ENCODE peak calls at places on chromosomes 7 and 10, in seven cellular contexts. E is GM20000, A is thoracic aorta, R is cardiac muscle cell, O is fibroblast of lung, H is mammary epithelial cell, I is Peyer's patch. C is an unnamed sample.

GRCh38 chr10:110649652-110650264 is 5.6 kb downstream of the RBM20 start:
- DNase-seq in E (no peak), A (no peak), R (no peak), O (no peak), H (no peak), I (no peak), C (no peak)

GRCh38 chr7:157490465-157490912 is 153.7 kb downstream of the DNAJB6 start:
- DNase-seq in E (no peak), A (no peak), R (peak; percentile 72), O (peak; percentile 91), H (peak; percentile 68), I (no peak), C (no peak)

GRCh38 chr7:73895626-73896025 is 34.7 kb downstream of the TMEM270 start:
- DNase-seq in E (no peak), A (no peak), R (no peak), O (peak; percentile 12), H (no peak), I (no peak), C (no peak)

GRCh38 chr7:157612009-157612663 is 275.3 kb downstream of the DNAJB6 start:
- DNase-seq in E (no peak), A (no peak), R (no peak), O (no peak), H (no peak), I (no peak), C (no peak)

GRCh38 chr10:114043532-114044250 is at the start of gene ADRB1:
- DNase-seq in E (peak; percentile 85), A (no peak), R (no peak), O (peak; percentile 48), H (peak; percentile 50), I (peak; percentile 94), C (no peak)

GRCh38 chr10:49161411-49161997 is 26.7 kb downstream of the TMEM273 start:
- DNase-seq in E (no peak), A (no peak), R (peak; percentile 59), O (peak; percentile 66), H (peak; percentile 17), I (no peak), C (no peak)

GRCh38 chr7:39709768-39710291 is 86.5 kb downstream of the RALA start:
- DNase-seq in E (peak; percentile 43), A (no peak), R (peak; percentile 95), O (peak; percentile 83), H (no peak), I (no peak), C (no peak)

GRCh38 chr10:83753490-83753889 is 385.8 kb upstream of the GHITM start:
- DNase-seq in E (no peak), A (no peak), R (no peak), O (no peak), H (no peak), I (no peak), C (no peak)

GRCh38 chr7:108311446-108312168 is 144.6 kb downstream of the NRCAM start:
- DNase-seq in E (peak; percentile 31), A (no peak), R (peak; percentile 68), O (peak; percentile 66), H (peak; percentile 95), I (no peak), C (no peak)

GRCh38 chr10:118800920-118801319 is 46.1 kb upstream of the CACUL1 start:
- DNase-seq in E (no peak), A (no peak), R (peak; percentile 19), O (no peak), H (peak; percentile 26), I (no peak), C (no peak)

GRCh38 chr10:120473593-120473992 is 16.6 kb downstream of the PLPP4 start:
- DNase-seq in E (no peak), A (no peak), R (no peak), O (peak; percentile 24), H (no peak), I (no peak), C (no peak)

GRCh38 chr10:19833508-19833824 is 17.2 kb downstream of the PLXDC2 start:
- DNase-seq in E (no peak), A (no peak), R (no peak), O (no peak), H (no peak), I (no peak), C (no peak)

DNA sequence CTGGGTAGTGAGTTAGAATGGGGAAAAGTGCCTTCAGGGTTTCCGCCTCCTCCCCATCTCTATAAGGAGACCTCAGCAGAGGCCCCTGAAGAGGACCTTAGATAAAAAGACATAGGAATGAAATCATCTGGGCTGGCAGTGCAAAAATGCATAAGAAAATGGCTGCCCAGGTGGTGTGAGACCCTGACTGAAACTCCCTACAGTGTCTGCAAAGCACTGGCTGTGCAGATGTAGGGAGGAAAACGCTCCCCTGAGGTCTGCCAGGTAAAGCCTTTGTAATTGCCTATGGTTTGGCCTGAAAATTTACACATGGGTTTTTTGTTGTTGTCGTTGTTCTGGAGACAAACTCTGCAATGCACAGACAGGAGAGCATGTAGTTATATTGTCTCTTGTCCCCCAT is 128.1 kb upstream of the VWC2 start:
- DNase-seq in E (no peak), A (no peak), R (no peak), O (no peak), H (no peak), I (no peak), C (no peak)
- TF ChIP-seq CTCF in E (no peak), A (no peak), R (no peak), O (no peak), H (no peak), I (no peak), C (no peak)

DNA sequence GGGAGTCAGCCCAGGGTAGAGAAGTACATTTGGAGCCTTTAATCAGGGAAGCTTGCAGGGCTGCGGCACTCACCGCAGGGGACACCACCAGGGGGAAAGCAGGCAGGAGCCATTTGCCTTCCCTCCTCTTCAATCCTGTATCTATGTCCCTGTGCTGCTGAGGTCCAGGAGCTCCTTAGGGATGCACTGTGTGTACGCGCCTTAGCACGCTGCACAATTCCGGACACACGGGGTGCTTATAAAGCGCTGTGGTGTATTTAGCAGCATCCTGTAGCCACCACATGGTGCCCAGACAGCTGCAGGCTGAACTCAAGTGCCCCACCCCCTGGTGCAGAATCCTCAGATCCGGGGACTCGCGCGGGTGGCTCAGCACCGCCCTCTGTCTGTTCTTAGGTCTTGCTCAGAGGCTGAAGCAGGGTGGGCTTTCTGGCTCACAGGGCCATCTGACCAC is 421.4 kb downstream of the SDK1 start:
- DNase-seq in E (no peak), A (no peak), R (peak; percentile 2), O (peak; percentile 29), H (no peak), I (peak; percentile 48), C (peak; percentile 18)
- TF ChIP-seq CTCF in E (no peak), A (peak; percentile 12), R (peak; percentile 9), O (peak; percentile 34), H (no peak), I (peak; percentile 9), C (no peak)

DNA sequence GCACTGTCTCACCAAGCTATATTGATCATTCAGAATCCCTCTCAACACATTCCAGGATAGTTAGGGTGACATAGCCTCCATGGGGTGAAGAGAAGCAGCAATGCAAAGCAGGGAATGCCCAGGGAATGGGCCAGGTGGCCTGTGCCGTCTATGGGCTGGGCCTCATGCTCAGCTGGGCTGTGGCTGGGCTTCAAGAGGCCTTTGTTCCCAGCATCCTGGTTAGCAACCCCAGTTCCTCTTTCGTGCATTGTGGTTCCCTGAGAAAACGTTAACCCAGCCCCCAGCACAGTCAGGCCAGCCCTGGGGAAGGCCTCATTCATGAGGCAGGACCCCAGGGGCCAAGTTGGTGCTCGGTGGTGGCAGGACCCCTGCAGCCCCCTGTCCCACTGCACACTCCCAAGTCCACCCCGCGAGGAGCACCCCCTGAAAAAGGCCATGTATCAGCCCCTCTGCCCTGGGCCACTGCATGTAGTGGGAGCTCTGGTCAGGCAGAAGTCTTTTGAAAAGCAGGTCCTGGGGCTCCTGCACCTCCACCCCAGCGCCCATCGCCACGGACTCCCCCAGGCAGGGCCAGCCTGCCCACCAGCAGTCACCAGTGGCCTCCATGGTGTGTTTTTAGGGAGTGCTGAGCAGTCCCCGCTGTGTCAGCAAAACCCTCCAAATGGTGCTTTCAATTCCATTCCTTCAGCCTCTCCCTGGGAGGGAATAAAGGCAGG is 25.4 kb downstream of the VSIR start:
- DNase-seq in E (peak; percentile 65), A (no peak), R (no peak), O (no peak), H (no peak), I (no peak), C (no peak)
- TF ChIP-seq CTCF in E (no peak), A (no peak), R (no peak), O (no peak), H (no peak), I (no peak), C (no peak)

GRCh38 chr7:88357794-88358533 is 51.3 kb upstream of the STEAP4 start:
- DNase-seq in E (peak; percentile 15), A (no peak), R (peak; percentile 17), O (no peak), H (peak; percentile 36), I (no peak), C (no peak)
- TF ChIP-seq CTCF in E (no peak), A (no peak), R (peak; percentile 52), O (peak; percentile 31), H (peak; percentile 72), I (peak; percentile 45), C (no peak)

GRCh38 chr10:56349611-56350010 is 11.4 kb downstream of the ZWINT start:
- DNase-seq in E (no peak), A (no peak), R (no peak), O (no peak), H (no peak), I (no peak), C (no peak)
- TF ChIP-seq CTCF in E (no peak), A (no peak), R (no peak), O (peak; percentile 10), H (peak; percentile 23), I (no peak), C (no peak)

GRCh38 chr10:92847185-92847864 is 995 bp upstream of the EXOC6 start:
- DNase-seq in E (no peak), A (no peak), R (peak; percentile 70), O (peak; percentile 31), H (peak; percentile 51), I (no peak), C (no peak)

GRCh38 chr10:92848037-92848440 is 281 bp upstream of the EXOC6 start:
- DNase-seq in E (no peak), A (no peak), R (no peak), O (no peak), H (no peak), I (no peak), C (no peak)

GRCh38 chr10:92846819-92847184 is 1.5 kb upstream of the EXOC6 start:
- DNase-seq in E (no peak), A (no peak), R (no peak), O (no peak), H (no peak), I (no peak), C (no peak)

GRCh38 chr10:92845926-92846325 is 2.4 kb upstream of the EXOC6 start:
- DNase-seq in E (no peak), A (no peak), R (no peak), O (no peak), H (no peak), I (no peak), C (no peak)

DNA sequence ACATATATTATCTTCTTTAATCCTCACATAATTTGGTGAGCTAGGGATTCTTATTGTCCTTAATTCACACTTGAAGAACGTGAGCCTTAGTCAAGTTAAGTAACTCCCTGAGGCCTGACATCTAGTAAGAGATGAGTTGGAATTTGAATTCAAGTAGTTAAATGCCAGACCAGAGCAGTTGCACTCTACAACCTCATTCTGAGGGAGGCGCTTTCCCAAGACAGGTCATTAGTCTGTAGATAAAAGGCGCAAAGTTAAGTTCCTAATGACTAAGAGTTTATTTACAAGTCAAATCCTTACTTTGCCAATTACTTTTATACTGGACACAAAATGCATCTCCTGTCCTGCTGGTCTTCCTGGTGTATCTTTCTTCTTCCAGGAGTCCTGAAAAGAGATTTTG is 3.6 kb upstream of the EXOC6 start:
- DNase-seq in E (no peak), A (no peak), R (peak; percentile 27), O (peak; percentile 48), H (no peak), I (no peak), C (no peak)
- TF ChIP-seq CTCF in E (no peak), A (no peak), R (peak; percentile 13), O (peak; percentile 21), H (no peak), I (peak; percentile 16), C (no peak)